ENCODE peak calls at places on chromosome 11, in eight cellular contexts. One of them, this sample, is unnamed.

GRCh38 chr11:111135101-111135500 is 110.4 kb upstream of the POU2AF2 start:
- DNase-seq in WTC11: no peak
- DNase-seq in LoVo: no peak
- DNase-seq in BE2C: no peak
- DNase-seq in HT1080: no peak
- DNase-seq in NB4: no peak
- DNase-seq in Caki2: no peak
- DNase-seq in stimulated activated CD8-positive, alpha-beta memory T cell treated with anti-CD3 and anti-CD28 coated beads, Interleukin-4, amount 100 ng/mL, for 4 hours: no peak
- DNase-seq in this sample: no peak

GRCh38 chr11:119320593-119321524 is 3.9 kb upstream of the MCAM start:
- DNase-seq in WTC11: peak; percentile 71
- DNase-seq in LoVo: no peak
- DNase-seq in BE2C: no peak
- DNase-seq in HT1080: peak; percentile 65
- DNase-seq in NB4: peak; percentile 70
- DNase-seq in Caki2: no peak
- DNase-seq in stimulated activated CD8-positive, alpha-beta memory T cell treated with anti-CD3 and anti-CD28 coated beads, Interleukin-4, amount 100 ng/mL, for 4 hours: no peak
- DNase-seq in this sample: no peak

GRCh38 chr11:75966546-75967287 is 151.7 kb downstream of the UVRAG start:
- DNase-seq in WTC11: no peak
- DNase-seq in LoVo: no peak
- DNase-seq in BE2C: no peak
- DNase-seq in HT1080: peak; percentile 79
- DNase-seq in NB4: peak; percentile 79
- DNase-seq in Caki2: no peak
- DNase-seq in stimulated activated CD8-positive, alpha-beta memory T cell treated with anti-CD3 and anti-CD28 coated beads, Interleukin-4, amount 100 ng/mL, for 4 hours: no peak
- DNase-seq in this sample: no peak

GRCh38 chr11:59283825-59284772 is 71.4 kb upstream of the MPEG1 start:
- DNase-seq in WTC11: peak; percentile 30
- DNase-seq in LoVo: peak; percentile 73
- DNase-seq in BE2C: peak; percentile 8
- DNase-seq in HT1080: peak; percentile 34
- DNase-seq in NB4: peak; percentile 64
- DNase-seq in Caki2: peak; percentile 9
- DNase-seq in stimulated activated CD8-positive, alpha-beta memory T cell treated with anti-CD3 and anti-CD28 coated beads, Interleukin-4, amount 100 ng/mL, for 4 hours: peak; percentile 6
- DNase-seq in this sample: no peak

GRCh38 chr11:32162906-32163305 is 72.0 kb downstream of the RCN1 start:
- DNase-seq in WTC11: no peak
- DNase-seq in LoVo: no peak
- DNase-seq in BE2C: no peak
- DNase-seq in HT1080: no peak
- DNase-seq in NB4: no peak
- DNase-seq in Caki2: no peak
- DNase-seq in stimulated activated CD8-positive, alpha-beta memory T cell treated with anti-CD3 and anti-CD28 coated beads, Interleukin-4, amount 100 ng/mL, for 4 hours: no peak
- DNase-seq in this sample: no peak

GRCh38 chr11:64558065-64558745 is 32.8 kb upstream of the SLC22A12 start:
- DNase-seq in WTC11: no peak
- DNase-seq in LoVo: no peak
- DNase-seq in BE2C: no peak
- DNase-seq in HT1080: no peak
- DNase-seq in NB4: no peak
- DNase-seq in Caki2: peak; percentile 77
- DNase-seq in stimulated activated CD8-positive, alpha-beta memory T cell treated with anti-CD3 and anti-CD28 coated beads, Interleukin-4, amount 100 ng/mL, for 4 hours: no peak
- DNase-seq in this sample: no peak

GRCh38 chr11:78698612-78699011 is 123.9 kb upstream of the NARS2 start:
- DNase-seq in WTC11: no peak
- DNase-seq in LoVo: no peak
- DNase-seq in BE2C: peak; percentile 65
- DNase-seq in HT1080: peak; percentile 72
- DNase-seq in NB4: no peak
- DNase-seq in Caki2: peak; percentile 4
- DNase-seq in stimulated activated CD8-positive, alpha-beta memory T cell treated with anti-CD3 and anti-CD28 coated beads, Interleukin-4, amount 100 ng/mL, for 4 hours: no peak
- DNase-seq in this sample: no peak

GRCh38 chr11:70483077-70483861 is 84.9 kb downstream of the CTTN start:
- DNase-seq in WTC11: no peak
- DNase-seq in LoVo: peak; percentile 23
- DNase-seq in BE2C: no peak
- DNase-seq in HT1080: peak; percentile 62
- DNase-seq in NB4: peak; percentile 79
- DNase-seq in Caki2: peak; percentile 83
- DNase-seq in stimulated activated CD8-positive, alpha-beta memory T cell treated with anti-CD3 and anti-CD28 coated beads, Interleukin-4, amount 100 ng/mL, for 4 hours: no peak
- DNase-seq in this sample: no peak

GRCh38 chr11:45151362-45151982 is 5.0 kb downstream of the PRDM11 start:
- DNase-seq in WTC11: no peak
- DNase-seq in LoVo: no peak
- DNase-seq in BE2C: no peak
- DNase-seq in HT1080: no peak
- DNase-seq in NB4: no peak
- DNase-seq in Caki2: no peak
- DNase-seq in stimulated activated CD8-positive, alpha-beta memory T cell treated with anti-CD3 and anti-CD28 coated beads, Interleukin-4, amount 100 ng/mL, for 4 hours: no peak
- DNase-seq in this sample: no peak

GRCh38 chr11:57116654-57117053 is 65.1 kb upstream of the LRRC55 start:
- DNase-seq in WTC11: peak; percentile 32
- DNase-seq in LoVo: peak; percentile 61
- DNase-seq in BE2C: peak; percentile 32
- DNase-seq in HT1080: peak; percentile 70
- DNase-seq in NB4: peak; percentile 60
- DNase-seq in Caki2: peak; percentile 3
- DNase-seq in stimulated activated CD8-positive, alpha-beta memory T cell treated with anti-CD3 and anti-CD28 coated beads, Interleukin-4, amount 100 ng/mL, for 4 hours: no peak
- DNase-seq in this sample: no peak

GRCh38 chr11:87454246-87454645 is 416.5 kb downstream of the TMEM135 start:
- DNase-seq in WTC11: no peak
- DNase-seq in LoVo: no peak
- DNase-seq in BE2C: peak; percentile 18
- DNase-seq in HT1080: peak; percentile 5
- DNase-seq in NB4: no peak
- DNase-seq in Caki2: no peak
- DNase-seq in stimulated activated CD8-positive, alpha-beta memory T cell treated with anti-CD3 and anti-CD28 coated beads, Interleukin-4, amount 100 ng/mL, for 4 hours: no peak
- DNase-seq in this sample: no peak

GRCh38 chr11:10540546-10540914 is 457 bp downstream of the RNF141 start:
- DNase-seq in WTC11: peak; percentile 43
- DNase-seq in LoVo: peak; percentile 50
- DNase-seq in BE2C: no peak
- DNase-seq in HT1080: no peak
- DNase-seq in NB4: peak; percentile 51
- DNase-seq in Caki2: no peak
- DNase-seq in stimulated activated CD8-positive, alpha-beta memory T cell treated with anti-CD3 and anti-CD28 coated beads, Interleukin-4, amount 100 ng/mL, for 4 hours: no peak
- DNase-seq in this sample: no peak

GRCh38 chr11:61728066-61728939 is 24.1 kb upstream of the MYRF start:
- DNase-seq in WTC11: no peak
- DNase-seq in LoVo: no peak
- DNase-seq in BE2C: no peak
- DNase-seq in HT1080: no peak
- DNase-seq in NB4: no peak
- DNase-seq in Caki2: peak; percentile 72
- DNase-seq in stimulated activated CD8-positive, alpha-beta memory T cell treated with anti-CD3 and anti-CD28 coated beads, Interleukin-4, amount 100 ng/mL, for 4 hours: no peak
- DNase-seq in this sample: no peak

GRCh38 chr11:118609380-118610219 is 2.2 kb downstream of the PHLDB1 start:
- DNase-seq in WTC11: peak; percentile 34
- DNase-seq in LoVo: no peak
- DNase-seq in BE2C: no peak
- DNase-seq in HT1080: no peak
- DNase-seq in NB4: peak; percentile 31
- DNase-seq in Caki2: no peak
- DNase-seq in stimulated activated CD8-positive, alpha-beta memory T cell treated with anti-CD3 and anti-CD28 coated beads, Interleukin-4, amount 100 ng/mL, for 4 hours: no peak
- DNase-seq in this sample: no peak

GRCh38 chr11:106471273-106471672 is 393.8 kb downstream of the AASDHPPT start:
- DNase-seq in WTC11: no peak
- DNase-seq in LoVo: no peak
- DNase-seq in BE2C: no peak
- DNase-seq in HT1080: peak; percentile 25
- DNase-seq in NB4: no peak
- DNase-seq in Caki2: no peak
- DNase-seq in stimulated activated CD8-positive, alpha-beta memory T cell treated with anti-CD3 and anti-CD28 coated beads, Interleukin-4, amount 100 ng/mL, for 4 hours: no peak
- DNase-seq in this sample: no peak

GRCh38 chr11:46120361-46120710 is 918 bp downstream of the PHF21A start:
- DNase-seq in WTC11: no peak
- DNase-seq in LoVo: no peak
- DNase-seq in BE2C: peak; percentile 16
- DNase-seq in HT1080: no peak
- DNase-seq in NB4: no peak
- DNase-seq in Caki2: no peak
- DNase-seq in stimulated activated CD8-positive, alpha-beta memory T cell treated with anti-CD3 and anti-CD28 coated beads, Interleukin-4, amount 100 ng/mL, for 4 hours: no peak
- DNase-seq in this sample: no peak

GRCh38 chr11:107017433-107018227 is 646 bp downstream of the GUCY1A2 start:
- DNase-seq in WTC11: peak; percentile 82
- DNase-seq in LoVo: no peak
- DNase-seq in BE2C: peak; percentile 57
- DNase-seq in HT1080: peak; percentile 62
- DNase-seq in NB4: no peak
- DNase-seq in Caki2: no peak
- DNase-seq in stimulated activated CD8-positive, alpha-beta memory T cell treated with anti-CD3 and anti-CD28 coated beads, Interleukin-4, amount 100 ng/mL, for 4 hours: no peak
- DNase-seq in this sample: no peak

GRCh38 chr11:19953909-19954308 is 206.4 kb downstream of the DBX1 start:
- DNase-seq in WTC11: no peak
- DNase-seq in LoVo: peak; percentile 9
- DNase-seq in BE2C: no peak
- DNase-seq in HT1080: peak; percentile 85
- DNase-seq in NB4: peak; percentile 31
- DNase-seq in Caki2: peak; percentile 51
- DNase-seq in stimulated activated CD8-positive, alpha-beta memory T cell treated with anti-CD3 and anti-CD28 coated beads, Interleukin-4, amount 100 ng/mL, for 4 hours: no peak
- DNase-seq in this sample: no peak

GRCh38 chr11:106668147-106668546 is 350.1 kb downstream of the GUCY1A2 start:
- DNase-seq in WTC11: no peak
- DNase-seq in LoVo: no peak
- DNase-seq in BE2C: no peak
- DNase-seq in HT1080: peak; percentile 90
- DNase-seq in NB4: no peak
- DNase-seq in Caki2: peak; percentile 4
- DNase-seq in stimulated activated CD8-positive, alpha-beta memory T cell treated with anti-CD3 and anti-CD28 coated beads, Interleukin-4, amount 100 ng/mL, for 4 hours: no peak
- DNase-seq in this sample: no peak